ENCODE peak calls at places on chromosome 15, in six cellular contexts. G is esophagus squamous epithelium, K is mucosa of descending colon, D is keratinocyte, Z is H9, V is pancreas. P is an unnamed sample.

GRCh38 chr15:35496585-35496984 is 49.4 kb downstream of the DPH6 start:
- DNase-seq in Z (no peak), D (no peak), K (no peak), G (no peak), V (no peak), P (no peak)

GRCh38 chr15:40072216-40072990 is 33.4 kb upstream of the SRP14 start:
- DNase-seq in K (peak; percentile 58), G (no peak), V (no peak), D (no peak), Z (peak; percentile 57), P (no peak)

GRCh38 chr15:72338617-72339321 is 18.8 kb upstream of the CELF6 start:
- DNase-seq in G (no peak), K (no peak), V (no peak), D (no peak), Z (no peak), P (no peak)

GRCh38 chr15:32959077-32959476 is 235.4 kb downstream of the FMN1 start:
- DNase-seq in G (no peak), Z (no peak), D (no peak), V (no peak), K (no peak), P (no peak)

GRCh38 chr15:31270767-31271166 is 55.9 kb upstream of the KLF13 start:
- DNase-seq in V (no peak), K (no peak), G (no peak), Z (peak; percentile 82), D (no peak), P (no peak)

GRCh38 chr15:57559875-57560274 is 31.8 kb upstream of the MYZAP start:
- DNase-seq in Z (peak; percentile 77), K (peak; percentile 94), G (no peak), D (no peak), V (peak; percentile 69), P (peak; percentile 81)

GRCh38 chr15:60255390-60255789 is 142.4 kb downstream of the ANXA2 start:
- DNase-seq in D (no peak), G (no peak), Z (no peak), V (no peak), K (peak; percentile 16), P (peak; percentile 47)

GRCh38 chr15:39304201-39304841 is 276.6 kb upstream of the THBS1 start:
- DNase-seq in Z (no peak), G (no peak), D (no peak), V (no peak), K (no peak), P (no peak)

GRCh38 chr15:39142500-39142899 is 438.4 kb upstream of the THBS1 start:
- DNase-seq in G (no peak), D (no peak), K (no peak), V (no peak), Z (no peak), P (peak; percentile 58)

GRCh38 chr15:29939404-29939803 is 117.1 kb upstream of the TJP1 start:
- DNase-seq in K (no peak), G (no peak), V (no peak), D (no peak), Z (no peak), P (no peak)

GRCh38 chr15:48798319-48798718 is 12.6 kb downstream of the CEP152 start:
- DNase-seq in Z (peak; percentile 32), V (no peak), K (no peak), D (no peak), G (no peak), P (no peak)

GRCh38 chr15:70447927-70448698 is 315.2 kb downstream of the UACA start:
- DNase-seq in V (no peak), Z (no peak), D (no peak), G (no peak), K (peak; percentile 38), P (peak; percentile 86)

GRCh38 chr15:58392611-58393161 is 39.1 kb upstream of the LIPC start:
- DNase-seq in K (peak; percentile 17), D (no peak), Z (no peak), G (no peak), V (no peak), P (no peak)

GRCh38 chr15:80550910-80551265 is 144.2 kb upstream of the ABHD17C start:
- DNase-seq in D (no peak), G (no peak), Z (no peak), V (no peak), K (no peak), P (no peak)

GRCh38 chr15:73930790-73931281 is 4.6 kb downstream of the LOXL1 start:
- DNase-seq in D (no peak), G (no peak), K (no peak), V (no peak), Z (no peak), P (no peak)

GRCh38 chr15:34607832-34608231 is 24.4 kb upstream of the GOLGA8B start:
- DNase-seq in Z (no peak), V (no peak), G (no peak), D (no peak), K (no peak), P (no peak)

GRCh38 chr15:100873029-100873677 is 6.5 kb upstream of the ALDH1A3 start:
- DNase-seq in Z (peak; percentile 60), K (peak; percentile 91), G (no peak), D (peak; percentile 61), V (peak; percentile 51), P (peak; percentile 63)

GRCh38 chr15:38696120-38696727 is 131.6 kb upstream of the RASGRP1 start:
- DNase-seq in Z (no peak), K (peak; percentile 44), G (no peak), V (no peak), D (no peak), P (peak; percentile 91)

GRCh38 chr15:32870240-32871033 is 152.6 kb downstream of the GREM1 start:
- DNase-seq in V (no peak), K (peak; percentile 10), D (no peak), G (no peak), Z (no peak), P (no peak)

GRCh38 chr15:100730655-100731240 is 128.4 kb downstream of the ASB7 start:
- DNase-seq in D (no peak), G (no peak), Z (no peak), V (no peak), K (no peak), P (no peak)

GRCh38 chr15:89441295-89441762 is 55.1 kb downstream of the RHCG start:
- DNase-seq in V (no peak), D (no peak), Z (no peak), K (peak; percentile 10), G (no peak), P (no peak)

GRCh38 chr15:77851086-77851485 is 218.4 kb upstream of the LINGO1 start:
- DNase-seq in G (no peak), Z (peak; percentile 12), K (no peak), V (no peak), D (no peak), P (no peak)

GRCh38 chr15:92845109-92845508 is 55.0 kb upstream of the CHD2 start:
- DNase-seq in V (no peak), D (no peak), K (peak; percentile 36), Z (no peak), G (no peak), P (no peak)

GRCh38 chr15:92449476-92449875 is 55.8 kb downstream of the ST8SIA2 start:
- DNase-seq in G (no peak), D (no peak), K (no peak), V (no peak), Z (no peak), P (no peak)

GRCh38 chr15:42419369-42419768 is 60.1 kb downstream of the CAPN3 start:
- DNase-seq in D (no peak), G (no peak), V (no peak), Z (no peak), K (no peak), P (no peak)

GRCh38 chr15:34659056-34659455 is 75.6 kb upstream of the GOLGA8B start:
- DNase-seq in Z (no peak), G (no peak), D (no peak), K (no peak), V (no peak), P (no peak)

GRCh38 chr15:75646944-75647364 is 758 bp upstream of the SNX33 start:
- DNase-seq in K (peak; percentile 55), V (no peak), D (no peak), G (no peak), Z (peak; percentile 45), P (no peak)

GRCh38 chr15:80920271-80920699 is 69.3 kb downstream of the MESD start:
- DNase-seq in K (no peak), V (no peak), D (no peak), Z (no peak), G (no peak), P (peak; percentile 71)

GRCh38 chr15:40782609-40783227 is 12.9 kb downstream of the C15orf62 start:
- DNase-seq in G (no peak), Z (peak; percentile 81), D (no peak), K (peak; percentile 91), V (peak; percentile 71), P (peak; percentile 87)

GRCh38 chr15:77670558-77671148 is 37.9 kb upstream of the LINGO1 start:
- DNase-seq in G (no peak), K (no peak), V (no peak), Z (no peak), D (no peak), P (no peak)

GRCh38 chr15:81275711-81276417 is 48.1 kb downstream of the STARD5 start:
- DNase-seq in D (no peak), Z (no peak), K (no peak), V (no peak), G (no peak), P (no peak)

GRCh38 chr15:95894407-95894956 is 436.0 kb upstream of the NR2F2 start:
- DNase-seq in G (no peak), V (no peak), K (no peak), D (no peak), Z (no peak), P (no peak)

GRCh38 chr15:43465105-43465504 is 27.9 kb downstream of the TP53BP1 start:
- DNase-seq in V (no peak), G (no peak), K (no peak), D (no peak), Z (no peak), P (no peak)
- TF ChIP-seq CTCF in V (no peak), G (no peak), K (no peak), D (no peak), Z (no peak), P (no peak)

GRCh38 chr15:47652853-47653243 is 64.5 kb upstream of the SEMA6D start:
- DNase-seq in G (no peak), Z (no peak), D (no peak), V (no peak), K (no peak), P (no peak)
- TF ChIP-seq CTCF in G (no peak), Z (no peak), D (no peak), V (no peak), K (no peak), P (no peak)

DNA sequence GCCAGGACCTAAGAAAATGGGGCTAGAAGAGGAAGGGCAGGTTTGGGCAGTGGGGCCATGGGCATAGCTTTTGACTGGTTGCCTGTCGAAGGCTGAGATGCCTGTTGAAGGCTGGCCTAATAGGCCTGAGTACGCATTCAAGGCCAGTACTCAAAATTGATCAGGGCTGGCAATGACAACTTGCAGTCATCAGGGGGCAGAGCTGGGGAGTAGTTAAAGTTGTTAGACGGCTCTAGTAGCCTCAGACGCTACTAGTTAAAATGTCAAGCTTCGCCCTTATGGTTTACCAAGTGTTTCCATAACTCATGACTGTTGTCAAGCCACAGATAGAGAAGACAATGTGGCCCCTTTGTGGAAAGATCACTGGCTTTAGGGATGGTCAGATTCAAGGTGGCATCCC is 28.7 kb downstream of the SPG21 start:
- DNase-seq in D (no peak), Z (no peak), K (no peak), V (no peak), G (no peak), P (no peak)
- TF ChIP-seq CTCF in D (no peak), Z (peak; percentile 56), K (no peak), V (no peak), G (no peak), P (no peak)

GRCh38 chr15:55518641-55519040 is 10.6 kb upstream of the DNAAF4 start:
- DNase-seq in Z (no peak), D (no peak), K (no peak), V (no peak), G (no peak), P (no peak)
- TF ChIP-seq CTCF in Z (peak; percentile 49), D (no peak), K (no peak), V (no peak), G (no peak), P (no peak)